ENCODE peak calls at places on chromosomes 7 and 10, in six cellular contexts. B, Z, L, Y, O and F are unnamed samples.

GRCh38 chr7:2247141-2247985 is 5.3 kb downstream of the NUDT1 start:
- DNase-seq in B (no peak), O (peak), L (peak), Z (no peak), Y (no peak), F (no peak)

GRCh38 chr10:110824660-110825059 is 47.1 kb upstream of the PDCD4 start:
- DNase-seq in Y (no peak), B (no peak), L (no peak), O (no peak), Z (no peak), F (no peak)

GRCh38 chr10:13784067-13784466 is 197.3 kb downstream of the PRPF18 start:
- DNase-seq in B (no peak), L (no peak), Z (no peak), Y (no peak), O (no peak), F (no peak)

GRCh38 chr10:128870830-128871597 is 596.0 kb upstream of the MGMT start:
- DNase-seq in Z (no peak), B (no peak), O (no peak), L (no peak), Y (no peak), F (no peak)

GRCh38 chr7:105675873-105676484 is 94.7 kb upstream of the EFCAB10 start:
- DNase-seq in Z (no peak), Y (no peak), L (no peak), O (no peak), B (no peak), F (no peak)

GRCh38 chr10:132283604-132284382 is 24.0 kb downstream of the STK32C start:
- DNase-seq in O (no peak), B (no peak), Y (no peak), L (no peak), Z (peak), F (no peak)

GRCh38 chr7:94391716-94392390 is 2.8 kb upstream of the COL1A2 start:
- DNase-seq in Y (no peak), B (no peak), Z (no peak), O (no peak), L (no peak), F (no peak)

GRCh38 chr7:37085600-37085999 is 361.3 kb upstream of the AOAH start:
- DNase-seq in L (no peak), O (no peak), Y (no peak), Z (no peak), B (no peak), F (no peak)

GRCh38 chr7:22387583-22387982 is 30.6 kb upstream of the RAPGEF5 start:
- DNase-seq in Y (no peak), Z (no peak), B (no peak), O (no peak), L (no peak), F (no peak)

GRCh38 chr10:87054373-87055295 is 34.5 kb downstream of the FAM25A start:
- DNase-seq in Y (no peak), Z (no peak), L (no peak), B (no peak), O (no peak), F (no peak)

GRCh38 chr10:48649349-48649944 is 35.2 kb upstream of the WDFY4 start:
- DNase-seq in Y (no peak), O (no peak), B (no peak), L (no peak), Z (no peak), F (no peak)

GRCh38 chr7:11540271-11540761 is 291.7 kb downstream of the THSD7A start:
- DNase-seq in B (no peak), L (no peak), O (no peak), Z (no peak), Y (no peak), F (no peak)

GRCh38 chr10:121926669-121927360 is 1.0 kb downstream of the ATE1 start:
- DNase-seq in O (peak), Y (no peak), L (no peak), Z (no peak), B (no peak), F (peak)

GRCh38 chr10:100878291-100878910 is 34.4 kb upstream of the SLF2 start:
- DNase-seq in L (peak), B (no peak), O (peak), Y (peak), Z (peak), F (no peak)

GRCh38 chr7:47672966-47673365 is 91.1 kb upstream of the TNS3 start:
- DNase-seq in B (no peak), O (no peak), Z (peak), L (no peak), Y (no peak), F (no peak)

GRCh38 chr7:92731327-92732063 is 104.9 kb downstream of the CDK6 start:
- DNase-seq in O (no peak), L (no peak), Z (no peak), B (no peak), Y (no peak), F (no peak)
- TF ChIP-seq TAF1 in O (no peak), L (no peak), Z (no peak), B (no peak), Y (no peak), F (no peak)

DNA sequence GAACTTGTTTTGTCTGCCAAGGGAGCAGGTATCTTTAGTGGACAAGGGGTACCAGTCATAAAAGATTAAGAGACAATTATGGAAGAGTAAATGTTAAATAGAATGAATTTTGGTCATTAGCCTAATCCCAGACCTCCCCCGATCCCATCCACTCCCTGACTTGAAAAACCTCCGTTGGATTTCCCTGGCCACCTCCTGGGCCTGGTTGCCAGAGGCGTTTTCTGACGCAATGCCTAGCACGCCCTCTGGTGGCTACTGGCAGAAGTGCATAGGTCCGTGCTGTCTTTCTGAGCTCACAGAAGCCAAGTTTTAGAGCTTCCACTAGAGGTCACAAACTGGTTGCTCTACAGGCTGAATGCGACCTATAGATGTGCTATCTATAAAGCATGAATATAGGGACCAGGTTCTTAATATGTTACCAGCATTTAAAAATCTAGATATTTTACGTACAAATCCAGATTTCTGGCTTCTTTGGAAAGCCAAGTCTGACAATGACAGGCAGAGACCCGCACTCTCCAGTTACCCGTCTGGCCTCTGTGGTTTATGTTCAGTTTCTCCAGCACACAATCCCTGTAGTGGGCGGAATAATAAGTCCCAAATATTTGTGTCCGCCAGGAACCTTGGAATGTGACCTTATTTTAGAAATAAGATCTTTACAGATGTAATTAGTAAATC is 39.8 kb downstream of the SPOCK2 start:
- DNase-seq in Y (peak), O (peak), B (peak), Z (peak), L (peak), F (peak)
- TF ChIP-seq POLR2A in Y (no peak), O (no peak), B (no peak), Z (no peak), L (no peak), F (no peak)

DNA sequence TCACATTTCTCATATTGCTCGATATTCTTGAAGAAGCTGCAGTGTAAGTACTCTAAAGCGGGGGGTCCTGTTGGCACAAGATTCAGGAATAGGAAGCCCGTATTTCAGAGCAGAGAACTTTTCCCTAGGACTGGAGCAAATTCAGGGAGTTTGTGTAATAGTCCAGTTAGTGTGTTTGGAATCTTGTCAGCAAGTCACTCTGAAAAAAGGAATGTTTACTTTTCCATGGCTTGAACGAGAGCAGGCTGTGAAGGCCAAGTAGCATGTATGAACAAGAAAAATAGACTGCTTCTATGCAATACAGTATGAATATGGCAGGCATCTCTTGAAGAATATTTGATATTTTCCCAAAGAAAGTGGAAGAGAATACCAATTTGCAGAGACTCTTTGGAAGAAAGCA is 39.8 kb downstream of the CDC123 start:
- DNase-seq in Y (no peak), Z (peak), L (no peak), O (no peak), B (no peak), F (no peak)
- TF ChIP-seq POLR2AphosphoS5 in Y (no peak), Z (no peak), L (no peak), O (no peak), B (no peak), F (no peak)

GRCh38 chr10:1538121-1538520 is 199.2 kb downstream of the ADARB2 start:
- DNase-seq in B (no peak), Z (no peak), Y (no peak), L (no peak), O (no peak), F (no peak)
- TF ChIP-seq TAF1 in B (no peak), Z (no peak), Y (no peak), L (no peak), O (no peak), F (no peak)

GRCh38 chr7:128450913-128451312 is 4.8 kb upstream of the HILPDA start:
- DNase-seq in B (no peak), L (no peak), Z (no peak), Y (no peak), O (no peak), F (no peak)

GRCh38 chr7:128452552-128452951 is 3.1 kb upstream of the HILPDA start:
- DNase-seq in Z (no peak), L (no peak), B (no peak), O (no peak), Y (no peak), F (no peak)

GRCh38 chr7:128455556-128456254 is at the start of gene HILPDA:
- DNase-seq in Y (no peak), O (peak), B (peak), Z (peak), L (peak), F (peak)

GRCh38 chr7:128454808-128455555 is 696 bp upstream of the HILPDA start:
- DNase-seq in O (peak), Y (no peak), B (no peak), L (no peak), Z (no peak), F (no peak)

DNA sequence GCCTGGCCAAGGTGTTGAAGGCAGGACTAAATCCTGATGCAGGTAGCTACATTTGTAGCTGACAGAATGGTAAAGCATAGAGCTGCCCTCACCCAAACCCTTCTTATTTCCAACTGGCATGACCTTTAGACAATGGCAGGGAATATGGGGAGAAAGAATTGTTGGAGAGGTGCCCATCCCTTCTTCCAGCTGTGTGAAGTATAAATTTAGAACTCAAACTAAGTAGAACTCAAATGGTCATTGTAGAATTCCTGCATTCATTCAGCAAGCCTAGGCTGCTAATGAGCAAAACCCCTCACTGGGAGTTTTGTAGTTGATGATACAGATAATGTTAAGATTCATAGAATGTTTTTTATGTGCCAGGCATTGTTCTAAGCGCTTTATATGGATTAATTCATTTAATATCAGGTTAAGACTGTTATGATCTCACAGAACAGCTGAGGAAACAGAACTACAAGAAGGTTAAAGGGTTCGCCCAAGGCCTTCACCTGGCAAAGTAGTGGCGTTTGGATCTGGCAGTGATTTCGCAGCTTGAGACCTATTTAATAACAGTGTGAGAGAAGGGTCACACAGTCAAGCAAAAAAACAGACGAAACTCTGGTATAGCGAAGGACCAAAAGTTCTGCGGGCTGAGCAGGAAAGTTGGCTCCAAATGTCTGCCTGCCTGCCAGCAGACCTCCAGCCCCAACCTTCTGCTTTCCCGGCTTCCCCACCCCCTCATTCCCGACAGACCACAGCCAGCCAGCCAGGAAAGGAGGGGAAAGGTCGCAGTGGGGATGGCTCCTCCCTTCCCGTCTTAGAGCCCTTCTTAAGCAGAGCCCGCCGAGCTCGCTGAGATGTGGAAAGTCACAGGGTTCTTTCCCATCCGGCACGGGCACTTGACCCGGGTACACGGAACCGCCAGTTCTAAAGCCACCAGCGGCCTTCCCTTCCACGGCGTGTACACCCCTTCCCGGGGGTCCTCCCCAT is 1.6 kb upstream of the HILPDA start:
- DNase-seq in L (no peak), Y (no peak), O (peak), Z (no peak), B (no peak), F (no peak)
- TF ChIP-seq POLR2A in L (no peak), Y (no peak), O (no peak), Z (no peak), B (no peak), F (no peak)

GRCh38 chr7:148884299-148885022 is 370 bp upstream of the EZH2 start:
- DNase-seq in B (peak), Y (peak), O (peak), Z (peak), L (peak), F (peak)

GRCh38 chr7:148882668-148883232 is 1.3 kb downstream of the EZH2 start:
- DNase-seq in B (no peak), Y (no peak), O (no peak), L (no peak), Z (no peak), F (no peak)

GRCh38 chr7:148882192-148882591 is 1.9 kb downstream of the EZH2 start:
- DNase-seq in O (no peak), Y (no peak), L (no peak), Z (no peak), B (no peak), F (no peak)

GRCh38 chr7:148883233-148884048 is 650 bp downstream of the EZH2 start:
- DNase-seq in L (peak), O (peak), B (no peak), Z (no peak), Y (no peak), F (peak)

GRCh38 chr7:148884049-148884298 is at the start of gene EZH2:
- DNase-seq in B (no peak), Y (no peak), Z (no peak), O (no peak), L (no peak), F (no peak)
- TF ChIP-seq POLR2AphosphoS5 in B (no peak), Y (peak), Z (peak), O (peak), L (peak), F (no peak)

GRCh38 chr10:90947025-90947960 is 26.4 kb upstream of the ANKRD1 start:
- DNase-seq in L (no peak), Y (no peak), O (no peak), Z (no peak), B (peak), F (no peak)
- TF ChIP-seq TAF1 in L (no peak), Y (no peak), O (no peak), Z (no peak), B (no peak), F (no peak)